ENCODE peak calls at places on chromosomes 12 and 14, in ten cellular contexts. One of them, this sample, is unnamed.

GRCh38 chr14:105326891-105327694 is 12.5 kb downstream of the PACS2 start:
- DNase-seq in HTR-8/SVneo: no peak
- DNase-seq in cardiac fibroblast: no peak
- DNase-seq in stimulated activated CD8-positive, alpha-beta memory T cell treated with anti-CD3 and anti-CD28 coated beads, Interleukin-2, amount 100 ng/mL, for 48 hours: no peak
- DNase-seq in stimulated activated CD4-positive, alpha-beta T cell treated with anti-CD3 and anti-CD28 coated beads, Interleukin-12 subunit alpha, Interleukin-12 subunit beta, amount 100 ng/mL, for 4 hours: no peak
- DNase-seq in AG04450: no peak
- DNase-seq in nucleus accumbens: no peak
- DNase-seq in central memory CD8-positive, alpha-beta T cell: no peak
- DNase-seq in CD8-positive, alpha-beta memory T cell: no peak
- DNase-seq in activated naive CD8-positive, alpha-beta T cell treated with anti-CD3 and anti-CD28 coated beads, Interleukin-2, amount 50 U/mL, for 16 hours: no peak
- DNase-seq in this sample: no peak

GRCh38 chr12:71626098-71626497 is 37.5 kb downstream of the ZFC3H1 start:
- DNase-seq in central memory CD8-positive, alpha-beta T cell: no peak
- DNase-seq in nucleus accumbens: no peak
- DNase-seq in HTR-8/SVneo: no peak
- DNase-seq in cardiac fibroblast: no peak
- DNase-seq in stimulated activated CD4-positive, alpha-beta T cell treated with anti-CD3 and anti-CD28 coated beads, Interleukin-12 subunit alpha, Interleukin-12 subunit beta, amount 100 ng/mL, for 4 hours: no peak
- DNase-seq in CD8-positive, alpha-beta memory T cell: no peak
- DNase-seq in AG04450: no peak
- DNase-seq in activated naive CD8-positive, alpha-beta T cell treated with anti-CD3 and anti-CD28 coated beads, Interleukin-2, amount 50 U/mL, for 16 hours: no peak
- DNase-seq in stimulated activated CD8-positive, alpha-beta memory T cell treated with anti-CD3 and anti-CD28 coated beads, Interleukin-2, amount 100 ng/mL, for 48 hours: no peak
- DNase-seq in this sample: no peak

GRCh38 chr14:23153891-23154796 is 29.3 kb downstream of the SLC7A8 start:
- DNase-seq in AG04450: no peak
- DNase-seq in activated naive CD8-positive, alpha-beta T cell treated with anti-CD3 and anti-CD28 coated beads, Interleukin-2, amount 50 U/mL, for 16 hours: no peak
- DNase-seq in nucleus accumbens: peak
- DNase-seq in HTR-8/SVneo: no peak
- DNase-seq in CD8-positive, alpha-beta memory T cell: no peak
- DNase-seq in central memory CD8-positive, alpha-beta T cell: no peak
- DNase-seq in stimulated activated CD8-positive, alpha-beta memory T cell treated with anti-CD3 and anti-CD28 coated beads, Interleukin-2, amount 100 ng/mL, for 48 hours: no peak
- DNase-seq in cardiac fibroblast: peak
- DNase-seq in stimulated activated CD4-positive, alpha-beta T cell treated with anti-CD3 and anti-CD28 coated beads, Interleukin-12 subunit alpha, Interleukin-12 subunit beta, amount 100 ng/mL, for 4 hours: no peak
- DNase-seq in this sample: no peak

GRCh38 chr12:101485015-101485414 is 9.9 kb downstream of the SPIC start:
- DNase-seq in cardiac fibroblast: peak
- DNase-seq in AG04450: no peak
- DNase-seq in stimulated activated CD4-positive, alpha-beta T cell treated with anti-CD3 and anti-CD28 coated beads, Interleukin-12 subunit alpha, Interleukin-12 subunit beta, amount 100 ng/mL, for 4 hours: no peak
- DNase-seq in nucleus accumbens: no peak
- DNase-seq in central memory CD8-positive, alpha-beta T cell: no peak
- DNase-seq in activated naive CD8-positive, alpha-beta T cell treated with anti-CD3 and anti-CD28 coated beads, Interleukin-2, amount 50 U/mL, for 16 hours: no peak
- DNase-seq in stimulated activated CD8-positive, alpha-beta memory T cell treated with anti-CD3 and anti-CD28 coated beads, Interleukin-2, amount 100 ng/mL, for 48 hours: no peak
- DNase-seq in HTR-8/SVneo: no peak
- DNase-seq in CD8-positive, alpha-beta memory T cell: no peak
- DNase-seq in this sample: no peak

GRCh38 chr12:27865421-27865820 is 85.4 kb upstream of the MANSC4 start:
- DNase-seq in nucleus accumbens: no peak
- DNase-seq in AG04450: no peak
- DNase-seq in cardiac fibroblast: peak
- DNase-seq in activated naive CD8-positive, alpha-beta T cell treated with anti-CD3 and anti-CD28 coated beads, Interleukin-2, amount 50 U/mL, for 16 hours: no peak
- DNase-seq in stimulated activated CD8-positive, alpha-beta memory T cell treated with anti-CD3 and anti-CD28 coated beads, Interleukin-2, amount 100 ng/mL, for 48 hours: no peak
- DNase-seq in CD8-positive, alpha-beta memory T cell: no peak
- DNase-seq in stimulated activated CD4-positive, alpha-beta T cell treated with anti-CD3 and anti-CD28 coated beads, Interleukin-12 subunit alpha, Interleukin-12 subunit beta, amount 100 ng/mL, for 4 hours: no peak
- DNase-seq in HTR-8/SVneo: no peak
- DNase-seq in central memory CD8-positive, alpha-beta T cell: no peak
- DNase-seq in this sample: no peak

GRCh38 chr12:88572785-88573565 is 7.3 kb downstream of the KITLG start:
- DNase-seq in CD8-positive, alpha-beta memory T cell: no peak
- DNase-seq in HTR-8/SVneo: no peak
- DNase-seq in activated naive CD8-positive, alpha-beta T cell treated with anti-CD3 and anti-CD28 coated beads, Interleukin-2, amount 50 U/mL, for 16 hours: no peak
- DNase-seq in central memory CD8-positive, alpha-beta T cell: no peak
- DNase-seq in AG04450: no peak
- DNase-seq in stimulated activated CD8-positive, alpha-beta memory T cell treated with anti-CD3 and anti-CD28 coated beads, Interleukin-2, amount 100 ng/mL, for 48 hours: no peak
- DNase-seq in stimulated activated CD4-positive, alpha-beta T cell treated with anti-CD3 and anti-CD28 coated beads, Interleukin-12 subunit alpha, Interleukin-12 subunit beta, amount 100 ng/mL, for 4 hours: no peak
- DNase-seq in cardiac fibroblast: no peak
- DNase-seq in nucleus accumbens: no peak
- DNase-seq in this sample: no peak

GRCh38 chr14:58177125-58177524 is 22.8 kb upstream of the ACTR10 start:
- DNase-seq in nucleus accumbens: no peak
- DNase-seq in activated naive CD8-positive, alpha-beta T cell treated with anti-CD3 and anti-CD28 coated beads, Interleukin-2, amount 50 U/mL, for 16 hours: no peak
- DNase-seq in CD8-positive, alpha-beta memory T cell: no peak
- DNase-seq in central memory CD8-positive, alpha-beta T cell: no peak
- DNase-seq in stimulated activated CD8-positive, alpha-beta memory T cell treated with anti-CD3 and anti-CD28 coated beads, Interleukin-2, amount 100 ng/mL, for 48 hours: no peak
- DNase-seq in HTR-8/SVneo: no peak
- DNase-seq in AG04450: no peak
- DNase-seq in cardiac fibroblast: no peak
- DNase-seq in stimulated activated CD4-positive, alpha-beta T cell treated with anti-CD3 and anti-CD28 coated beads, Interleukin-12 subunit alpha, Interleukin-12 subunit beta, amount 100 ng/mL, for 4 hours: no peak
- DNase-seq in this sample: no peak

GRCh38 chr12:617304-617915 is 45.8 kb downstream of the NINJ2 start:
- DNase-seq in central memory CD8-positive, alpha-beta T cell: no peak
- DNase-seq in cardiac fibroblast: peak
- DNase-seq in AG04450: no peak
- DNase-seq in CD8-positive, alpha-beta memory T cell: no peak
- DNase-seq in nucleus accumbens: no peak
- DNase-seq in activated naive CD8-positive, alpha-beta T cell treated with anti-CD3 and anti-CD28 coated beads, Interleukin-2, amount 50 U/mL, for 16 hours: no peak
- DNase-seq in HTR-8/SVneo: no peak
- DNase-seq in stimulated activated CD4-positive, alpha-beta T cell treated with anti-CD3 and anti-CD28 coated beads, Interleukin-12 subunit alpha, Interleukin-12 subunit beta, amount 100 ng/mL, for 4 hours: no peak
- DNase-seq in stimulated activated CD8-positive, alpha-beta memory T cell treated with anti-CD3 and anti-CD28 coated beads, Interleukin-2, amount 100 ng/mL, for 48 hours: no peak
- DNase-seq in this sample: no peak

GRCh38 chr12:50545213-50545612 is 40.4 kb downstream of the DIP2B start:
- DNase-seq in CD8-positive, alpha-beta memory T cell: no peak
- DNase-seq in stimulated activated CD4-positive, alpha-beta T cell treated with anti-CD3 and anti-CD28 coated beads, Interleukin-12 subunit alpha, Interleukin-12 subunit beta, amount 100 ng/mL, for 4 hours: no peak
- DNase-seq in activated naive CD8-positive, alpha-beta T cell treated with anti-CD3 and anti-CD28 coated beads, Interleukin-2, amount 50 U/mL, for 16 hours: no peak
- DNase-seq in HTR-8/SVneo: no peak
- DNase-seq in central memory CD8-positive, alpha-beta T cell: no peak
- DNase-seq in stimulated activated CD8-positive, alpha-beta memory T cell treated with anti-CD3 and anti-CD28 coated beads, Interleukin-2, amount 100 ng/mL, for 48 hours: no peak
- DNase-seq in nucleus accumbens: no peak
- DNase-seq in AG04450: no peak
- DNase-seq in cardiac fibroblast: no peak
- DNase-seq in this sample: no peak

GRCh38 chr12:68175566-68176033 is 16.1 kb upstream of the IFNG start:
- DNase-seq in HTR-8/SVneo: no peak
- DNase-seq in AG04450: no peak
- DNase-seq in CD8-positive, alpha-beta memory T cell: peak
- DNase-seq in central memory CD8-positive, alpha-beta T cell: peak
- DNase-seq in stimulated activated CD4-positive, alpha-beta T cell treated with anti-CD3 and anti-CD28 coated beads, Interleukin-12 subunit alpha, Interleukin-12 subunit beta, amount 100 ng/mL, for 4 hours: peak
- DNase-seq in nucleus accumbens: no peak
- DNase-seq in cardiac fibroblast: no peak
- DNase-seq in activated naive CD8-positive, alpha-beta T cell treated with anti-CD3 and anti-CD28 coated beads, Interleukin-2, amount 50 U/mL, for 16 hours: peak
- DNase-seq in stimulated activated CD8-positive, alpha-beta memory T cell treated with anti-CD3 and anti-CD28 coated beads, Interleukin-2, amount 100 ng/mL, for 48 hours: peak
- DNase-seq in this sample: peak

GRCh38 chr14:73789996-73790581 is 61.5 kb upstream of the PTGR2 start:
- DNase-seq in stimulated activated CD8-positive, alpha-beta memory T cell treated with anti-CD3 and anti-CD28 coated beads, Interleukin-2, amount 100 ng/mL, for 48 hours: no peak
- DNase-seq in AG04450: peak
- DNase-seq in stimulated activated CD4-positive, alpha-beta T cell treated with anti-CD3 and anti-CD28 coated beads, Interleukin-12 subunit alpha, Interleukin-12 subunit beta, amount 100 ng/mL, for 4 hours: no peak
- DNase-seq in cardiac fibroblast: peak
- DNase-seq in central memory CD8-positive, alpha-beta T cell: no peak
- DNase-seq in activated naive CD8-positive, alpha-beta T cell treated with anti-CD3 and anti-CD28 coated beads, Interleukin-2, amount 50 U/mL, for 16 hours: no peak
- DNase-seq in HTR-8/SVneo: no peak
- DNase-seq in CD8-positive, alpha-beta memory T cell: no peak
- DNase-seq in nucleus accumbens: peak
- DNase-seq in this sample: no peak

GRCh38 chr12:111993290-111994150 is 19.4 kb downstream of the TMEM116 start:
- DNase-seq in activated naive CD8-positive, alpha-beta T cell treated with anti-CD3 and anti-CD28 coated beads, Interleukin-2, amount 50 U/mL, for 16 hours: no peak
- DNase-seq in nucleus accumbens: no peak
- DNase-seq in stimulated activated CD8-positive, alpha-beta memory T cell treated with anti-CD3 and anti-CD28 coated beads, Interleukin-2, amount 100 ng/mL, for 48 hours: no peak
- DNase-seq in CD8-positive, alpha-beta memory T cell: peak
- DNase-seq in stimulated activated CD4-positive, alpha-beta T cell treated with anti-CD3 and anti-CD28 coated beads, Interleukin-12 subunit alpha, Interleukin-12 subunit beta, amount 100 ng/mL, for 4 hours: no peak
- DNase-seq in central memory CD8-positive, alpha-beta T cell: no peak
- DNase-seq in AG04450: no peak
- DNase-seq in cardiac fibroblast: no peak
- DNase-seq in HTR-8/SVneo: no peak
- DNase-seq in this sample: no peak

GRCh38 chr12:124426594-124427550 is 132.0 kb downstream of the RFLNA start:
- DNase-seq in stimulated activated CD8-positive, alpha-beta memory T cell treated with anti-CD3 and anti-CD28 coated beads, Interleukin-2, amount 100 ng/mL, for 48 hours: no peak
- DNase-seq in nucleus accumbens: no peak
- DNase-seq in stimulated activated CD4-positive, alpha-beta T cell treated with anti-CD3 and anti-CD28 coated beads, Interleukin-12 subunit alpha, Interleukin-12 subunit beta, amount 100 ng/mL, for 4 hours: no peak
- DNase-seq in cardiac fibroblast: no peak
- DNase-seq in activated naive CD8-positive, alpha-beta T cell treated with anti-CD3 and anti-CD28 coated beads, Interleukin-2, amount 50 U/mL, for 16 hours: no peak
- DNase-seq in central memory CD8-positive, alpha-beta T cell: no peak
- DNase-seq in AG04450: no peak
- DNase-seq in HTR-8/SVneo: no peak
- DNase-seq in CD8-positive, alpha-beta memory T cell: no peak
- DNase-seq in this sample: no peak

GRCh38 chr12:3600951-3601350 is 109.9 kb downstream of the PRMT8 start:
- DNase-seq in nucleus accumbens: no peak
- DNase-seq in stimulated activated CD4-positive, alpha-beta T cell treated with anti-CD3 and anti-CD28 coated beads, Interleukin-12 subunit alpha, Interleukin-12 subunit beta, amount 100 ng/mL, for 4 hours: no peak
- DNase-seq in cardiac fibroblast: no peak
- DNase-seq in HTR-8/SVneo: no peak
- DNase-seq in central memory CD8-positive, alpha-beta T cell: no peak
- DNase-seq in activated naive CD8-positive, alpha-beta T cell treated with anti-CD3 and anti-CD28 coated beads, Interleukin-2, amount 50 U/mL, for 16 hours: no peak
- DNase-seq in stimulated activated CD8-positive, alpha-beta memory T cell treated with anti-CD3 and anti-CD28 coated beads, Interleukin-2, amount 100 ng/mL, for 48 hours: no peak
- DNase-seq in AG04450: no peak
- DNase-seq in CD8-positive, alpha-beta memory T cell: no peak
- DNase-seq in this sample: no peak

GRCh38 chr12:103793512-103794045 is 47.5 kb downstream of the NT5DC3 start:
- DNase-seq in nucleus accumbens: no peak
- DNase-seq in AG04450: no peak
- DNase-seq in central memory CD8-positive, alpha-beta T cell: no peak
- DNase-seq in CD8-positive, alpha-beta memory T cell: no peak
- DNase-seq in stimulated activated CD8-positive, alpha-beta memory T cell treated with anti-CD3 and anti-CD28 coated beads, Interleukin-2, amount 100 ng/mL, for 48 hours: no peak
- DNase-seq in activated naive CD8-positive, alpha-beta T cell treated with anti-CD3 and anti-CD28 coated beads, Interleukin-2, amount 50 U/mL, for 16 hours: no peak
- DNase-seq in HTR-8/SVneo: no peak
- DNase-seq in cardiac fibroblast: no peak
- DNase-seq in stimulated activated CD4-positive, alpha-beta T cell treated with anti-CD3 and anti-CD28 coated beads, Interleukin-12 subunit alpha, Interleukin-12 subunit beta, amount 100 ng/mL, for 4 hours: no peak
- DNase-seq in this sample: no peak

GRCh38 chr12:108253540-108253939 is 85.6 kb downstream of the CMKLR1 start:
- DNase-seq in cardiac fibroblast: no peak
- DNase-seq in activated naive CD8-positive, alpha-beta T cell treated with anti-CD3 and anti-CD28 coated beads, Interleukin-2, amount 50 U/mL, for 16 hours: no peak
- DNase-seq in CD8-positive, alpha-beta memory T cell: no peak
- DNase-seq in nucleus accumbens: peak
- DNase-seq in stimulated activated CD4-positive, alpha-beta T cell treated with anti-CD3 and anti-CD28 coated beads, Interleukin-12 subunit alpha, Interleukin-12 subunit beta, amount 100 ng/mL, for 4 hours: no peak
- DNase-seq in central memory CD8-positive, alpha-beta T cell: no peak
- DNase-seq in HTR-8/SVneo: no peak
- DNase-seq in AG04450: no peak
- DNase-seq in stimulated activated CD8-positive, alpha-beta memory T cell treated with anti-CD3 and anti-CD28 coated beads, Interleukin-2, amount 100 ng/mL, for 48 hours: no peak
- DNase-seq in this sample: no peak

GRCh38 chr14:58465425-58465824 is 37.9 kb downstream of the KIAA0586 start:
- DNase-seq in activated naive CD8-positive, alpha-beta T cell treated with anti-CD3 and anti-CD28 coated beads, Interleukin-2, amount 50 U/mL, for 16 hours: no peak
- DNase-seq in CD8-positive, alpha-beta memory T cell: no peak
- DNase-seq in cardiac fibroblast: peak
- DNase-seq in central memory CD8-positive, alpha-beta T cell: no peak
- DNase-seq in AG04450: peak
- DNase-seq in nucleus accumbens: no peak
- DNase-seq in stimulated activated CD4-positive, alpha-beta T cell treated with anti-CD3 and anti-CD28 coated beads, Interleukin-12 subunit alpha, Interleukin-12 subunit beta, amount 100 ng/mL, for 4 hours: no peak
- DNase-seq in stimulated activated CD8-positive, alpha-beta memory T cell treated with anti-CD3 and anti-CD28 coated beads, Interleukin-2, amount 100 ng/mL, for 48 hours: no peak
- DNase-seq in HTR-8/SVneo: no peak
- DNase-seq in this sample: no peak

GRCh38 chr12:50145439-50145838 is 21.7 kb downstream of the CERS5 start:
- DNase-seq in activated naive CD8-positive, alpha-beta T cell treated with anti-CD3 and anti-CD28 coated beads, Interleukin-2, amount 50 U/mL, for 16 hours: no peak
- DNase-seq in HTR-8/SVneo: no peak
- DNase-seq in stimulated activated CD4-positive, alpha-beta T cell treated with anti-CD3 and anti-CD28 coated beads, Interleukin-12 subunit alpha, Interleukin-12 subunit beta, amount 100 ng/mL, for 4 hours: no peak
- DNase-seq in cardiac fibroblast: no peak
- DNase-seq in central memory CD8-positive, alpha-beta T cell: no peak
- DNase-seq in nucleus accumbens: no peak
- DNase-seq in AG04450: no peak
- DNase-seq in CD8-positive, alpha-beta memory T cell: no peak
- DNase-seq in stimulated activated CD8-positive, alpha-beta memory T cell treated with anti-CD3 and anti-CD28 coated beads, Interleukin-2, amount 100 ng/mL, for 48 hours: no peak
- DNase-seq in this sample: no peak